ENCODE peak calls at places on chromosomes 6 and 20, in eight cellular contexts. C is heart left ventricle, L is epithelial cell of prostate, S is WERI-Rb-1, P is fibroblast of lung, U is H9, Q is aorta, R is heart right ventricle. Y is an unnamed sample.

GRCh38 chr6:116444991-116445566 is 16.1 kb upstream of the CALHM6 start:
- DNase-seq in R (no peak), L (no peak), Q (no peak), S (no peak), U (no peak), C (no peak), P (no peak), Y (no peak)

GRCh38 chr6:134449781-134450180 is 131.9 kb upstream of the SGK1 start:
- DNase-seq in U (no peak), C (no peak), S (no peak), Q (no peak), L (no peak), P (peak), R (no peak), Y (no peak)

GRCh38 chr20:58743929-58744534 is 51.4 kb downstream of the NPEPL1 start:
- DNase-seq in U (no peak), C (no peak), P (no peak), Q (no peak), R (no peak), S (no peak), L (no peak), Y (no peak)

GRCh38 chr6:131519670-131520436 is 53.2 kb upstream of the ARG1 start:
- DNase-seq in C (no peak), Q (no peak), P (peak), L (peak), U (peak), S (peak), R (no peak), Y (peak)

GRCh38 chr20:36217226-36217625 is 19.1 kb upstream of the AAR2 start:
- DNase-seq in S (peak), R (no peak), U (peak), Q (no peak), P (no peak), C (no peak), L (no peak), Y (no peak)

GRCh38 chr6:155313602-155314091 is 637 bp downstream of the TFB1M start:
- DNase-seq in C (no peak), L (no peak), Q (no peak), S (no peak), R (no peak), P (no peak), U (no peak), Y (no peak)

GRCh38 chr6:14969126-14969525 is 276.7 kb upstream of the JARID2 start:
- DNase-seq in S (no peak), L (no peak), C (no peak), U (no peak), R (no peak), P (no peak), Q (no peak), Y (no peak)

GRCh38 chr6:27757307-27757706 is 154.9 kb downstream of the OR2B2 start:
- DNase-seq in S (no peak), Q (peak), R (peak), P (peak), L (no peak), C (no peak), U (peak), Y (no peak)

GRCh38 chr6:142381845-142382378 is 80.1 kb downstream of the ADGRG6 start:
- DNase-seq in L (no peak), R (no peak), S (no peak), U (no peak), Q (no peak), C (no peak), P (no peak), Y (no peak)

GRCh38 chr6:142386657-142387056 is 84.8 kb downstream of the ADGRG6 start:
- DNase-seq in U (no peak), C (no peak), L (no peak), Q (no peak), S (no peak), P (no peak), R (no peak), Y (no peak)

GRCh38 chr6:142387997-142388815 is 86.4 kb downstream of the ADGRG6 start:
- DNase-seq in U (no peak), S (no peak), R (no peak), L (no peak), Q (no peak), P (peak), C (no peak), Y (peak)

GRCh38 chr6:142384455-142385332 is 82.9 kb downstream of the ADGRG6 start:
- DNase-seq in Q (no peak), U (no peak), R (no peak), L (no peak), S (no peak), C (no peak), P (no peak), Y (no peak)

DNA sequence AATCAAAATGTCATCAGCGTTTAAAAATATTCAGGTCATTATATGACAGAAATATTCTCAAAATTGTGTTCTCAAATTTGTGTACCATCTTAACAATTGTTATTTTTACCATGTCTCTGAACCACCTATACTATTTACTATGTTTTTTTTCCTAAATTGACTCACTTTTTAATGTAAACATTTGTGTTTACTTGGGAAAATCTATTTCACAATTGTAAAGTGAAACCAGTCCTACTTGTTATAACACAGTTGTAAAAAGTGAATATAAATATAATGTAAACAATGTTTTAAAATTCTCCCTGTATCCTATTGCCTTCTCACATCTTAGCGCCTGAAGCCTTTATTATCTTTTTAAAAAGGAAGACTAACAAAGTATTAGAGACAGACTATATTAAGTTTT is 83.5 kb downstream of the ADGRG6 start:
- DNase-seq in S (no peak), U (no peak), L (no peak), Q (no peak), R (no peak), P (no peak), C (no peak), Y (no peak)
- H3K27ac ChIP-seq in S (no peak), U (no peak), L (no peak), Q (no peak), R (no peak), P (no peak), C (no peak), Y (no peak)

DNA sequence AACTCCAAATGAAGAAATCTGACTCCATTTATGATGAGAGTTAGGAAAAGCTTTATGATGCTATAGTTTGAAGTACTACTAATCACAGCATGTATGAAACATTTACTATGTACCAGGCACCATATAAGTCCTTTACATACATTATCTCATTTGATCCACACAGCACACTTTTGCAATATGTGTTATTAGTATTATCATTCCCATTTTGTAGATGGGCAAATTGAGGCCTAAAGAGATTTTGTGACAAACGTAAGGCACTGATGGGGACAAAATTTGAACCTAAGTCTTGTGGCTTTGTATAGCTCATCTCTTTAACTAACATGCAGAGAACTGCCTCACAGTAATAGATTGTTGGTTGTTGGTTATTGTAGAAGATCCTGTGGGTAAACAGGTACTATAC is 14.2 kb upstream of the TNFRSF21 start:
- DNase-seq in Q (no peak), U (no peak), P (no peak), R (no peak), C (no peak), S (no peak), L (no peak), Y (no peak)
- H3K27ac ChIP-seq in Q (no peak), U (no peak), P (no peak), R (no peak), C (no peak), S (no peak), L (no peak), Y (no peak)

GRCh38 chr6:43255408-43256054 is 12.2 kb downstream of the TTBK1 start:
- DNase-seq in C (no peak), U (no peak), L (no peak), P (no peak), S (no peak), R (no peak), Q (no peak), Y (no peak)

GRCh38 chr6:43256670-43257664 is 13.7 kb downstream of the TTBK1 start:
- DNase-seq in P (no peak), Q (no peak), U (no peak), R (no peak), S (no peak), L (no peak), C (no peak), Y (no peak)

GRCh38 chr6:43253401-43253800 is 10.1 kb downstream of the TTBK1 start:
- DNase-seq in L (no peak), S (no peak), R (no peak), U (no peak), C (no peak), P (no peak), Q (no peak), Y (no peak)

GRCh38 chr6:43254138-43254817 is 11.0 kb downstream of the TTBK1 start:
- DNase-seq in S (no peak), U (no peak), R (no peak), L (no peak), P (peak), C (no peak), Q (no peak), Y (no peak)

DNA sequence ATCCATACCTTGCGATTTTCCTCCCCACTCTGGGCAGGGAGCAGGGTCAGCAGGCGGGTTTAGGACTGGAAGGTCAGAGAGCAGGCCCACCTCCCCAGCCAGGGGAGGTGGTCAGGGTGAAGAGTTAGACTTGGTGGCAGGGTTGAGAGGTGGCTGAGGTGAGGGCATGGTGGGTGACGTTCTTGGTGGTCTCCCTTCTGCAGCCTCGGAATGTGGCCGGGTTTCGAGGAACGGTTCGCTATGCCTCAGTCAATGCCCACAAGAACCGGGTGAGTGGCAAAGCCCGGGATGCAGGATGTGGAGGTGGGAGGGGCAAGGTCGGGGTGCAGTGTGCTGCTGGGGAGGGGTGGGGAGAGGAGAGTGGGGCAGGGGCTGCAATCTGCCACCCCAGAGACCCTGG is 11.6 kb downstream of the TTBK1 start:
- DNase-seq in Q (no peak), U (no peak), C (no peak), P (no peak), L (no peak), S (no peak), R (no peak), Y (no peak)
- H3K27ac ChIP-seq in Q (no peak), U (no peak), C (no peak), P (no peak), L (no peak), S (no peak), R (no peak), Y (no peak)

DNA sequence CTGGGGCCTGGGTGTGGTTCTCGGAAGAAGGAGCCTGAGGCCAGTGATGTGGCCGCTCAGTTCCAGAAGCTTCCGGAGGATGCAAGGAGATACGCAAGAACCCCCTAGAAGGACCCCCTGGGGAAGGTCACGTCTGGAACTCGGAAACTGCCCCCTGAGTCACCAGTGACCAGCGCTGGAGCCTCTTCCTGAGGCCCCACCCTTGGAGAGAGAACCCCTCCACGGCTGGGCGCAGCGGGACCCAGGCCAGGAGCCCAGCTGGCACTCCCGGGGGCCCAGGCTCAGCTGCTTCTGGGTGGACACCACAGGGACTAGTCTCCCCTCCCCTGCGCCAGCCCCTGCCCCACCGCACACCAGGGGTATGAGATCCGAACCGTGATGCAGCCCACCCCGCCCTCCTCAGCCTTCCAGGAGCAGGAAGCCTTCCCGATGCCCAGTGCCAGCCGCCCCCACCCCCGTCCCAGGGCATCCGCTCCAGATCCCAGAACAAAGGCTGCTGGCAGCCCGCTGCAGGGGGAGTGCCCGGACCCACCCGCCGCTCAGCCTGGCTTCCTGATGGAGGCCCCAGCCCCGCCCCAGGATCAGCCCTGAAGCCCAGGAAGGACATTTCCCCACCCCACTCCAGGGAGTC is 7.5 kb downstream of the LAMA5 start:
- DNase-seq in R (peak), U (peak), S (no peak), P (peak), Q (peak), C (peak), L (no peak), Y (peak)
- H3K27ac ChIP-seq in R (peak), U (no peak), S (peak), P (no peak), Q (peak), C (peak), L (peak), Y (no peak)

DNA sequence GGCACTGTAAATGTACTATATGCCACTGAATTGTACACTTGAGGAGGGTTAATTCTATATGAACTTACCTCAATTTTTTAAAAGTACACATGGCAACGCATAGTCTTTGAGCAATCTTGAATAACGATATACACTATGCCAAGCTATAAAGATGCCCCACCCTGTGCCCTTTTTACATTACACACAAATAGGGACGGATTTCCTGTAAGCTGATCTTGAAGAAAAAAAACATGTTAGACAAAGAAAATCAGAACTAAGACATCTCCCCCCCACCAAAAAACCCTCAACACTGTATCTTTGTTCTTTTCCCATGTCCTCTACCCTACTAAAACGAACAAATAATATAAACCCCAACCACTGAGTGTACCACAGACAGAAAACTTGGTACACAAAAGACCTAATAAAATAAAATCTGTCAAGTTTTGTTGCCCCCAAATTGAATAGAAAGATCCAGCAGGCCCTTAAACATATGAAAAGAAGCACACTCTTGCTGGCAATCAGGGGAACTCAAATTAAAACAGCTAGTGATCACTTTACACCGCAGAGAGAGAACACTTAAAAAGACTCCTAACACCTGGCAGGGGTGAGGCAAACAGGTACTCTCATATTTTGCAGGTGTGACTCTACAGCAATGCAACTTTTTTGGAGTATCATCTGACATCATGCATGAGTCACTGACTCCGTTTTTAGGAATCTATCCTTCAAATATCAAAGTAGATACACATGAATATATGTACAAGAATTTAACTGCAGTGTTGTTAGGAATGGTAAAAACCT is 29.6 kb downstream of the BACH2 start:
- DNase-seq in L (no peak), Q (no peak), P (no peak), S (no peak), C (no peak), U (no peak), R (no peak), Y (no peak)
- H3K27ac ChIP-seq in L (no peak), Q (no peak), P (no peak), S (no peak), C (no peak), U (no peak), R (no peak), Y (no peak)

GRCh38 chr20:50395258-50395729 is 114.9 kb upstream of the PTPN1 start:
- DNase-seq in L (no peak), S (no peak), R (peak), U (no peak), Q (peak), P (peak), C (peak), Y (no peak)

GRCh38 chr20:50398064-50398463 is 112.1 kb upstream of the PTPN1 start:
- DNase-seq in C (no peak), L (no peak), Q (no peak), R (no peak), U (no peak), P (no peak), S (no peak), Y (no peak)

GRCh38 chr20:50397058-50397457 is 113.1 kb upstream of the PTPN1 start:
- DNase-seq in C (no peak), U (no peak), P (no peak), S (no peak), L (no peak), Q (no peak), R (no peak), Y (no peak)

GRCh38 chr20:50395914-50396488 is 114.2 kb upstream of the PTPN1 start:
- DNase-seq in R (no peak), U (no peak), Q (no peak), S (no peak), L (no peak), C (no peak), P (no peak), Y (no peak)

GRCh38 chr20:50396623-50397022 is 113.6 kb upstream of the PTPN1 start:
- DNase-seq in C (no peak), S (no peak), P (no peak), U (no peak), L (no peak), Q (no peak), R (no peak), Y (no peak)
- H3K27ac ChIP-seq in C (peak), S (no peak), P (no peak), U (no peak), L (no peak), Q (peak), R (peak), Y (peak)

GRCh38 chr20:10591956-10592521 is 81.8 kb downstream of the JAG1 start:
- DNase-seq in Q (no peak), P (peak), S (no peak), R (no peak), L (no peak), U (no peak), C (no peak), Y (no peak)

GRCh38 chr20:10586296-10586695 is 87.5 kb downstream of the JAG1 start:
- DNase-seq in P (peak), C (no peak), L (no peak), Q (no peak), R (no peak), U (no peak), S (no peak), Y (no peak)

GRCh38 chr20:10595230-10595629 is 78.6 kb downstream of the JAG1 start:
- DNase-seq in L (no peak), S (no peak), C (no peak), U (no peak), Q (no peak), P (no peak), R (no peak), Y (no peak)

GRCh38 chr20:10594286-10594868 is 79.4 kb downstream of the JAG1 start:
- DNase-seq in L (no peak), P (no peak), C (no peak), R (no peak), U (no peak), S (no peak), Q (no peak), Y (no peak)

DNA sequence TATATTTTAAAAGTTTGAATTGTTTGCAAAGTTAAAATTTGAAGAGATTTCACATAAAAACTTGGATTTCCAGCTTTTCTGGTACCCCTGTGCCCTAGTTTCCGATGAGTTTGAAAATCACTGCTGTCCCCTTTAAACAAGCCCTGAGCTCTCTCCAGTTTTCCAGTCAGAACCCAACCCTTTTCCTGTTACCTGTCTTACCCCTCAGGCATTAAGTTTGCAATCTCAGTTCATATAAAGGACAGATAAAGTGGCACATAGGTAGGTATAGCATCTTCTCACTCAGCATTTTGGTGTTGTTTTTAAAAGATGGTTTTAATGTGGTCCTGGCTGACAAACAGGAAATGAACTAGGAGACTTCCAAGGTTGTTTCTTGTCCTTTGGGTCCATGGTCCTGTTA is 82.8 kb downstream of the JAG1 start:
- DNase-seq in C (no peak), L (no peak), U (no peak), P (no peak), R (no peak), S (no peak), Q (no peak), Y (no peak)
- H3K27ac ChIP-seq in C (peak), L (peak), U (no peak), P (no peak), R (peak), S (no peak), Q (peak), Y (no peak)

DNA sequence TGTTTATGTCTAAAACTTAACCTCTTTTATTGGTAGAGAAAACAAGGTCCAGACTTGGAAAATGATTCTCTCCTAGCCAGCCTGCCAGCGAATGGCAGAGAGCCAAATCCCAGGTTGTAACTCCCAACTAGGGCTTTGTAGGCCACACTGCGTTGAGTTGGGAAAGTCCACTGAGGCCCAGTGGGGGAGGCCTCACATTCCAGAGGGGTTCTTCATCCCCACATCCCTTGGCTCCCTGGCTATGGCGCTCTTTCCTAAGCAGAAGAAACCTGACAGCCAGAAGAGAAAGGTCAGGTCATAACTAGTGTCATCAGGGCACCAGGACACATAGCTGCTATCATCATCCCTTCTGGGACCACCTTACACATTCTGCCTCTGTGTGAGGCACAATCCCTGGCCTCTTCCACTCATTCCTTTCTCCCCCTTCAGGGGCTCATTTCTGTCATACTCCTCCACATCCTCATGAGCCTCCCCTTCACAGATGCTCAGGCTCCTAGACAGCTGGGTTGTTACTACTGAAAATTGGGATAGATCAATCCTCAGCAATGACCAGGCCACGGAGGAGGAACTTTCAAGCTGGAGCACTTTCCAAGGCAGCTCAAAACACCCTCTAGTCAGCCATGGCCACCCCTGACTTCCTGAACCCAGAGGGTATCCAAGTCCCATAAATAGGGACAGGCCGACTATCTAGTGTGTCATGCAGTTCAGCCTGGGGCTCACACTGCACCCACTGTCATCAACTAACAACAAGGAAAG is 48.6 kb downstream of the TCP11 start:
- DNase-seq in L (no peak), Q (peak), R (no peak), U (no peak), P (peak), S (no peak), C (no peak), Y (peak)
- H3K27ac ChIP-seq in L (no peak), Q (peak), R (peak), U (no peak), P (no peak), S (no peak), C (peak), Y (no peak)

Y was measured in cardiac muscle cell.